ENCODE peak calls at places on chromosomes 5 and 9, in nine cellular contexts. Q, A, G, T, U, N, L, E and D are unnamed samples.

GRCh38 chr5:171757853-171758535 is 27.6 kb upstream of the SMIM23 start:
- DNase-seq in Q (no peak), T (peak), E (no peak), A (no peak), G (no peak), U (no peak), L (no peak), N (peak), D (no peak)

GRCh38 chr5:170761048-170761707 is 22.3 kb upstream of the GABRP start:
- DNase-seq in E (no peak), A (no peak), N (no peak), U (no peak), Q (no peak), L (no peak), T (no peak), G (no peak), D (no peak)

GRCh38 chr9:127854169-127854833 is at the start of gene ENG:
- DNase-seq in E (peak), N (no peak), G (peak), Q (no peak), L (peak), A (peak), U (no peak), T (no peak), D (peak)

GRCh38 chr5:160040471-160040835 is 31.5 kb downstream of the TTC1 start:
- DNase-seq in L (no peak), N (no peak), E (no peak), G (no peak), U (no peak), Q (no peak), A (no peak), T (no peak), D (no peak)

GRCh38 chr5:170426149-170426767 is 37.1 kb upstream of the KCNMB1 start:
- DNase-seq in U (no peak), N (no peak), Q (no peak), E (no peak), G (no peak), A (no peak), L (no peak), T (no peak), D (no peak)

GRCh38 chr5:137231535-137231934 is 267.6 kb downstream of the SPOCK1 start:
- DNase-seq in U (no peak), N (no peak), L (no peak), Q (no peak), T (no peak), A (no peak), E (no peak), G (no peak), D (no peak)

GRCh38 chr9:126647585-126648110 is 33.9 kb downstream of the LMX1B start:
- DNase-seq in T (no peak), U (no peak), E (no peak), N (no peak), L (no peak), A (no peak), G (no peak), Q (no peak), D (no peak)

GRCh38 chr9:104843644-104844226 is 79.8 kb downstream of the NIPSNAP3B start:
- DNase-seq in N (no peak), A (no peak), L (no peak), E (no peak), G (no peak), Q (no peak), T (no peak), U (no peak), D (no peak)

GRCh38 chr9:1335174-1335573 is 285.0 kb downstream of the DMRT2 start:
- DNase-seq in G (no peak), N (no peak), E (no peak), T (no peak), A (no peak), Q (no peak), L (no peak), U (no peak), D (no peak)

GRCh38 chr5:131303537-131303936 is 39.7 kb downstream of the CDC42SE2 start:
- DNase-seq in E (no peak), G (no peak), U (no peak), L (no peak), T (no peak), A (no peak), Q (no peak), N (no peak), D (no peak)

GRCh38 chr5:8675182-8675581 is 806.2 kb downstream of the MTRR start:
- DNase-seq in U (no peak), N (no peak), G (no peak), Q (no peak), E (no peak), A (no peak), T (no peak), L (no peak), D (no peak)

GRCh38 chr5:74934949-74935751 is 69.0 kb upstream of the FAM169A start:
- DNase-seq in T (no peak), G (peak), A (no peak), U (no peak), N (peak), E (no peak), L (peak), Q (no peak), D (no peak)